ENCODE peak calls at places on chromosomes 12 and 14, in nine cellular contexts. D is MM.1S, A is glutamatergic neuron, B is A549, P is type B pancreatic cell, S is bronchial epithelial cell, Z is psoas muscle, Q is mucosa of descending colon, M is keratinocyte. X is an unnamed sample.

GRCh38 chr12:33247625-33248024 is 192.0 kb downstream of the SYT10 start:
- DNase-seq in D (no peak), A (no peak), Q (no peak), Z (no peak), P (no peak), S (no peak), M (no peak), B (no peak), X (no peak)

GRCh38 chr14:101191086-101191881 is 287.8 kb upstream of the RTL1 start:
- DNase-seq in D (no peak), B (no peak), Z (no peak), A (no peak), Q (no peak), P (peak; percentile 48), M (no peak), S (no peak), X (no peak)

GRCh38 chr12:67039995-67040860 is 228.9 kb upstream of the CAND1 start:
- DNase-seq in A (no peak), D (peak; percentile 41), Q (no peak), S (no peak), B (no peak), Z (no peak), M (no peak), P (no peak), X (no peak)

GRCh38 chr12:89059721-89060120 is 292.6 kb downstream of the DUSP6 start:
- DNase-seq in Z (no peak), D (no peak), Q (no peak), M (no peak), B (no peak), A (no peak), S (no peak), P (no peak), X (peak; percentile 10)

GRCh38 chr14:88821888-88822287 is 2.6 kb upstream of the TTC8 start:
- DNase-seq in B (no peak), D (no peak), Q (no peak), A (no peak), M (no peak), Z (no peak), P (no peak), S (no peak), X (no peak)

GRCh38 chr12:80025638-80026037 is 73.7 kb upstream of the OTOGL start:
- DNase-seq in A (no peak), S (no peak), M (no peak), Q (no peak), D (no peak), P (no peak), B (no peak), Z (no peak), X (no peak)

GRCh38 chr12:76020731-76021672 is 10.6 kb downstream of the PHLDA1 start:
- DNase-seq in S (peak; percentile 97), B (peak; percentile 62), P (no peak), A (no peak), D (no peak), M (no peak), Q (no peak), Z (no peak), X (no peak)

GRCh38 chr12:19998968-19999792 is 369.2 kb upstream of the PDE3A start:
- DNase-seq in B (peak; percentile 24), Q (no peak), M (no peak), Z (no peak), A (no peak), P (no peak), D (no peak), S (no peak), X (no peak)

GRCh38 chr12:80352476-80352875 is 91.6 kb upstream of the PTPRQ start:
- DNase-seq in P (no peak), A (no peak), Z (no peak), Q (no peak), D (no peak), B (no peak), M (no peak), S (peak; percentile 65), X (no peak)

GRCh38 chr14:64801800-64802199 is 77.9 kb downstream of the SPTB start:
- DNase-seq in M (no peak), B (peak; percentile 48), Z (no peak), D (no peak), A (peak; percentile 50), S (no peak), Q (no peak), P (no peak), X (peak; percentile 53)

GRCh38 chr12:25208554-25208953 is 13.5 kb downstream of the ETFRF1 start:
- DNase-seq in M (no peak), Q (no peak), B (no peak), D (no peak), S (no peak), P (no peak), Z (no peak), A (no peak), X (no peak)

GRCh38 chr12:27104546-27104945 is 22.2 kb upstream of the C12orf71 start:
- DNase-seq in D (no peak), Q (no peak), P (no peak), A (no peak), S (peak; percentile 46), B (no peak), M (no peak), Z (no peak), X (no peak)

GRCh38 chr14:88791629-88792571 is 853 bp downstream of the EML5 start:
- DNase-seq in Z (peak; percentile 16), D (peak; percentile 8), Q (no peak), A (peak; percentile 19), B (peak; percentile 5), P (peak; percentile 68), M (no peak), S (no peak), X (peak; percentile 5)

GRCh38 chr12:38417101-38417500 is 100.5 kb downstream of the ALG10B start:
- DNase-seq in Z (no peak), M (no peak), P (no peak), Q (no peak), D (no peak), A (no peak), B (no peak), S (peak; percentile 12), X (no peak)

GRCh38 chr14:74503256-74503972 is 9.8 kb downstream of the ISCA2 start:
- DNase-seq in B (no peak), Q (peak; percentile 22), A (no peak), S (no peak), M (no peak), D (no peak), Z (no peak), P (peak; percentile 67), X (no peak)

GRCh38 chr14:63459738-63460137 is 83.4 kb downstream of the PPP2R5E start:
- DNase-seq in D (no peak), P (no peak), A (no peak), Q (no peak), M (no peak), B (no peak), Z (no peak), S (no peak), X (no peak)
- TF ChIP-seq CTCF in D (no peak), P (no peak), A (no peak), Q (no peak), M (no peak), B (no peak), Z (no peak), S (no peak), X (no peak)

GRCh38 chr12:59792647-59793046 is 196.8 kb downstream of the SLC16A7 start:
- DNase-seq in M (no peak), B (no peak), A (no peak), Z (no peak), Q (no peak), P (no peak), S (no peak), D (no peak), X (no peak)
- TF ChIP-seq CTCF in M (no peak), B (no peak), A (no peak), Z (no peak), Q (no peak), P (no peak), S (no peak), D (no peak), X (no peak)

GRCh38 chr12:58302487-58303011 is 361.2 kb downstream of the ATP23 start:
- DNase-seq in D (no peak), Z (no peak), Q (peak; percentile 31), B (no peak), S (no peak), A (no peak), P (no peak), M (no peak), X (no peak)
- TF ChIP-seq CTCF in D (no peak), Z (no peak), Q (no peak), B (peak; percentile 22), S (no peak), A (no peak), P (no peak), M (peak; percentile 55), X (no peak)

GRCh38 chr12:78088391-78088832 is 257.7 kb downstream of the NAV3 start:
- DNase-seq in Z (no peak), B (peak; percentile 1), P (no peak), M (no peak), S (no peak), Q (no peak), A (no peak), D (peak; percentile 53), X (no peak)

GRCh38 chr12:78085562-78086182 is 255.0 kb downstream of the NAV3 start:
- DNase-seq in M (peak; percentile 44), P (no peak), B (no peak), D (no peak), A (no peak), Q (no peak), S (peak; percentile 77), Z (no peak), X (no peak)

GRCh38 chr12:78087363-78087675 is 256.6 kb downstream of the NAV3 start:
- DNase-seq in A (no peak), Q (no peak), P (no peak), D (no peak), M (no peak), Z (no peak), S (no peak), B (no peak), X (no peak)

GRCh38 chr12:78081590-78082314 is 251.1 kb downstream of the NAV3 start:
- DNase-seq in B (no peak), Z (no peak), P (no peak), S (no peak), Q (no peak), D (no peak), M (no peak), A (no peak), X (no peak)

DNA sequence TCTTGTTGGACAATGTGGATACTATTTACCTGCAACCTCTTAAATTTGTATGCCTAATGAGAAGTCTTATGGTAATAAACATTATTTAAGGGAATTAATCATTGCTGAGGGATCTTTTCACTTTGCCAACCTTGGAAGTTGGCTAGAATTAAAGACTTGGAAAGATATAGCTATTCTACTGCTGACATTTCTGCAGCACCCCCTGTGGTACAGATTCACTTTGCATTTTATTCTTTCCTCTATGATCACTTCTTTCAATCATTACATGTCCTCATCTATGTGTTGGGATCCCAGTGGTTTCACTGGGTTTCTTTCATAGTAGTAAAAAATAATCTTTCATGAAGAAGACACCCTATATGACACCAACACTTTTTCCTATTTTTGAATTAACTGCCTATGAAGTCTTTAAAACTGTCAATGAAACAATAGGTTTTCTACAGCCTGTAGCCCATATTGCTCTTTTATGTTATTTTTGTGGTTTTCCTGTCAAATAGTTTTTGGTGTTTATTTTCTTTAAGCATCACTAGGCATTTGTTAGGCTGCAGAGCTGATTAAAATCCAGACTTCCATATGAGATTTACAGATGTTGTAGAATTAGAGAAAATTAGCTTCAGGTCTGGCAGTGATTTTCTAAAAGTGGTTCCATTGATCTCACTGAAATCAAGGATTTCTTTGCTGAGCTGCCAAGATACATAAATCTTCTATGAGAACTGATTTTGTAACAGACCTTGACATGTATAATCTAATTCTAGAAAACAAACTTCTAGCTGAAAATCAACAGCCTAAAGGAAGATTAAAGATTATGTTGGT is 256.1 kb downstream of the NAV3 start:
- DNase-seq in Z (no peak), P (no peak), S (no peak), D (no peak), M (no peak), A (no peak), B (peak; percentile 1), Q (no peak), X (no peak)
- TF ChIP-seq CTCF in Z (no peak), P (peak; percentile 40), S (no peak), D (peak; percentile 18), M (no peak), A (peak; percentile 16), B (no peak), Q (no peak), X (peak; percentile 21)

X was measured in endothelial cell.